ENCODE peak calls at places on chromosomes 11 and 22, in seven cellular contexts. R is PC-3, C is cardiac muscle cell, F is fibroblast of mammary gland, O is MM.1S, L is LNCaP clone FGC, V is left ventricle myocardium inferior. B is an unnamed sample.

GRCh38 chr22:46055176-46055850 is 78.4 kb upstream of the WNT7B start:
- DNase-seq in L (no peak), R (peak), O (no peak), V (peak), C (no peak), F (peak), B (no peak)

GRCh38 chr22:44624689-44625420 is 77.1 kb upstream of the PRR5 start:
- DNase-seq in O (no peak), C (no peak), L (no peak), V (no peak), F (no peak), R (no peak), B (no peak)

GRCh38 chr11:46330154-46330886 is 16.9 kb upstream of the DGKZ start:
- DNase-seq in V (no peak), R (no peak), L (no peak), O (no peak), C (peak), F (no peak), B (no peak)

GRCh38 chr11:13010737-13011342 is 1.7 kb downstream of the RASSF10 start:
- DNase-seq in C (peak), L (no peak), R (no peak), V (no peak), F (no peak), O (no peak), B (peak)

GRCh38 chr11:5620606-5621521 is 3.9 kb upstream of the TRIM34 start:
- DNase-seq in O (no peak), L (peak), R (peak), V (no peak), F (peak), C (peak), B (no peak)

GRCh38 chr11:65290448-65291165 is 24.1 kb upstream of the CDC42EP2 start:
- DNase-seq in C (peak), V (peak), O (no peak), L (no peak), F (peak), R (peak), B (no peak)

GRCh38 chr22:27170491-27170890 is 513.1 kb downstream of the MIAT start:
- DNase-seq in L (no peak), R (no peak), C (peak), V (no peak), O (no peak), F (peak), B (no peak)

GRCh38 chr11:68146704-68147474 is 25.7 kb upstream of the CHKA start:
- DNase-seq in R (peak), O (no peak), C (peak), F (peak), V (no peak), L (peak), B (no peak)

GRCh38 chr11:6402561-6402981 is 12.3 kb downstream of the SMPD1 start:
- DNase-seq in O (peak), C (no peak), V (no peak), L (no peak), F (no peak), R (no peak), B (peak)

GRCh38 chr11:92443109-92443508 is 218.5 kb downstream of the FAT3 start:
- DNase-seq in L (no peak), R (no peak), F (no peak), O (no peak), C (no peak), V (no peak), B (no peak)

DNA sequence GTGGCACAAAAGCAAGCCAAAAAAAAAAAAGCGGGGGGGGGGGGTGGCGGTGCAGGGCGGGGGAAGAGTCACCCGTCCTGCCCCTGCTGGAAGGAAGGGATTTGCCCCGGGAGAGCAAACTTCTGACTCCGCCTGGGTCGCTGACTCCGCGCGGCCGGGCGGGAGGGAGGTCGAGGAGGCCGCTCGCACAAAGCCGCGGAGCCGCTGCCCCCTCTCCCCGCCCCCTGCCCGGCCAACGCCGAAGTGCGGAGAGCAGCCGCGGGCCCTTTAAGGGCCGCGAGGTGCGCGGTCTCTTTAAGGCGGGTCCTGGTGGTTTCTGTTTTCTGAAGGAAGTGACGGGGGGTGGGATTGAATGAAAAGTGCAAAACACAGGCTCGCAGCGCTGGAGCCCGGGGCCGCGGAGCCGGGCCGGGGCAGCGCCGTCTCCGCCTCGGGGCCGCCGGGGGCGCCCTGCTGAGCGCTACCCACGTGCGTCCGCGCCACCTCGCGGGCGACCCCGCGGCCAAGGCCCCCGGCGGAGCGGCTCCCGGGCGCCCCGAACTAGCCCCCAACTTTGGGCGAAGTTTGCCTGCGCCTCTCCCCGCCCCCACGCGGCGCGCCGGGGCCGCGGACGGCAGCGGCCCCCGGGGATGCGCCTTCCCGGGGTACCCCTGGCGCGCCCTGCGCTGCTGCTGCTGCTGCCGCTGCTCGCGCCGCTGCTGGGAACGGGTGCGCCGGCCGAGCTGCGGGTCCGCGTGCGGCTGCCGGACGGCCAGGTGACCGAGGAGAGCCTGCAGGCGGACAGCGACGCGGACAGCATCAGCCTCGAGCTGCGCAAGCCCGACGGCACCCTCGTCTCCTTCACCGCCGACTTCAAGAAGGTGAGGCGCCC is at the start of gene OAF:
- DNase-seq in L (no peak), C (peak), V (peak), O (peak), F (peak), R (peak), B (peak)
- TF ChIP-seq CTCF in L (peak), C (no peak), V (peak), O (peak), F (no peak), R (peak), B (peak)

GRCh38 chr11:44728491-44728910 is 1.7 kb downstream of the TSPAN18 start:
- DNase-seq in L (no peak), F (no peak), V (no peak), R (no peak), O (no peak), C (no peak), B (no peak)

GRCh38 chr11:44727114-44727372 is 281 bp downstream of the TSPAN18 start:
- DNase-seq in C (no peak), L (no peak), F (no peak), O (no peak), V (no peak), R (no peak), B (no peak)

GRCh38 chr11:44727373-44728084 is 767 bp downstream of the TSPAN18 start:
- DNase-seq in C (peak), V (peak), F (peak), O (peak), R (peak), L (no peak), B (peak)

GRCh38 chr11:44729065-44729464 is 2.3 kb downstream of the TSPAN18 start:
- DNase-seq in L (no peak), C (no peak), V (peak), R (no peak), F (no peak), O (no peak), B (no peak)

DNA sequence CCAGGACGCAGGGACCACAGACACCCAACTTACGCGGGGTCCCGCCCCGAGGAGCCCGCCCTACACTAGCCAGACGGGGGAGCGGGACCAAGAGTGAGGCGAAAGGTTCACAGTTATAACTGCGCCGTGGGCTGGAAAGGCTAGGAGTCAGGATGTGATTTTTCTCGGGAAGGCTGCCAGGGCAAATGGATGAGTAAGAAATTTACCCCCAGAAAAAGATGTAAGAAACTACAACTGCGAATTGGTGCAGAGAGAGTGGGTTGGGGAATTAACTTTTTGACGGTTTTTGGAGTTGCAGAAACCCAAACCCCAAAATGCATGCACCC is 1.3 kb downstream of the TSPAN18 start:
- DNase-seq in O (no peak), R (no peak), C (no peak), V (no peak), L (no peak), F (no peak), B (no peak)
- TF ChIP-seq CTCF in O (no peak), R (no peak), C (no peak), V (peak), L (no peak), F (no peak), B (no peak)

GRCh38 chr11:72618801-72619200 is 55.4 kb downstream of the PDE2A start:
- DNase-seq in F (peak), R (no peak), L (no peak), C (peak), O (no peak), V (no peak), B (no peak)
- TF ChIP-seq CTCF in F (no peak), R (no peak), L (no peak), C (no peak), O (no peak), V (no peak), B (no peak)

DNA sequence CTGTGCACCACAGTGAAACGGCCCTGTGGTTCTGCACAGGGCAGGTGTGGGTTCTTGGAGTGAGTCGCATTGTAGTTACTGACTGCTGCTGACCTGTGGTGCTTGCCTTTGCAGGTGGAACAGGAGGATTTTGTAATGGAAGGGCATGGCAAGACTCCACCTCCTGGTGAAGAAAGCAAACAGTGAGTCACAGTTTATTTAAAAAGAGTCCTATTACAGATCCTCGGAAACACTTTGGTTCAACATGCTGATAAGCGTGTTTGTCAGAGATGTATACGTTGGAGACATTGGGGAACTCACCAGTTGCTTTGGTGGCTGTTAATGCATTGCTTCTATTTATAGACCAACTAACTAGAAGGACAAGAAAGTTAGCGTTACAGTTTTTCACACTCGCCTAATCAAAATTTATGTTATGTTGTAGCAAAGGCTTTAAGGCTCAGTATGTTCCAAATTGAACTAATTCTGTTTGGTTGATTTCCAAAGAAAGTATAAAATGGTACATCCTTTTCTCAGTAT is 21.7 kb upstream of the TNRC6B start:
- DNase-seq in C (peak), L (peak), O (peak), R (peak), V (no peak), F (peak), B (no peak)
- TF ChIP-seq CTCF in C (peak), L (no peak), O (peak), R (no peak), V (peak), F (peak), B (no peak)

GRCh38 chr22:20981787-20982562 is at the start of gene LZTR1:
- DNase-seq in L (no peak), C (peak), R (peak), V (peak), F (peak), O (peak), B (peak)
- TF ChIP-seq CTCF in L (peak), C (peak), R (peak), V (peak), F (peak), O (peak), B (peak)

GRCh38 chr22:36177160-36177559 is 16.6 kb upstream of the APOL3 start:
- DNase-seq in L (no peak), C (no peak), R (no peak), F (no peak), O (no peak), V (no peak), B (no peak)

GRCh38 chr22:36171941-36172340 is 11.4 kb upstream of the APOL3 start:
- DNase-seq in R (no peak), F (no peak), V (no peak), L (no peak), O (no peak), C (no peak), B (no peak)

GRCh38 chr22:36180928-36181327 is 20.4 kb upstream of the APOL3 start:
- DNase-seq in V (no peak), R (no peak), L (no peak), O (no peak), F (no peak), C (no peak), B (no peak)

GRCh38 chr22:36180038-36180880 is 19.7 kb upstream of the APOL3 start:
- DNase-seq in R (peak), L (no peak), C (peak), O (peak), F (peak), V (peak), B (peak)

GRCh38 chr22:36175892-36176291 is 15.3 kb upstream of the APOL3 start:
- DNase-seq in L (no peak), O (no peak), R (peak), C (no peak), F (no peak), V (no peak), B (no peak)
- TF ChIP-seq CTCF in L (no peak), O (peak), R (peak), C (no peak), F (no peak), V (no peak), B (no peak)

B was measured in GM10248.